ENCODE peak calls at places on chromosomes 11 and 22, in seven cellular contexts. One of them, this sample, is unnamed.
A peak's percentile ranks its signal among the peaks of the same experiment; 100 is the strongest.

GRCh38 chr22:20295262-20296064 is 24.4 kb downstream of the DGCR6L start:
- DNase-seq in kidney epithelial cell: no peak
- DNase-seq in activated T-helper 1 cell treated with anti-CD3 and anti-CD28 coated beads, Interleukin-12 subunit alpha, Interleukin-12 subunit beta, Interleukin-2, Interleukin-4 antibody, amounts not matched to agents 30 ng/mL and 10 ng/mL and 1 ng/mL, durations not matched to agents 14 hours and 24 hours and 36 hours: no peak
- DNase-seq in A172: no peak
- DNase-seq in activated CD8-positive, alpha-beta memory T cell treated with anti-CD3 and anti-CD28 coated beads for 4 hours: no peak
- DNase-seq in HEK293T: no peak
- DNase-seq in nucleus accumbens: no peak
- DNase-seq in this sample: no peak

GRCh38 chr22:49977578-49977977 is 17.0 kb downstream of the PIM3 start:
- DNase-seq in HEK293T: no peak
- DNase-seq in activated CD8-positive, alpha-beta memory T cell treated with anti-CD3 and anti-CD28 coated beads for 4 hours: no peak
- DNase-seq in activated T-helper 1 cell treated with anti-CD3 and anti-CD28 coated beads, Interleukin-12 subunit alpha, Interleukin-12 subunit beta, Interleukin-2, Interleukin-4 antibody, amounts not matched to agents 30 ng/mL and 10 ng/mL and 1 ng/mL, durations not matched to agents 14 hours and 24 hours and 36 hours: no peak
- DNase-seq in A172: no peak
- DNase-seq in nucleus accumbens: no peak
- DNase-seq in kidney epithelial cell: no peak
- DNase-seq in this sample: no peak

GRCh38 chr11:22521226-22521625 is 104.4 kb downstream of the FANCF start:
- DNase-seq in kidney epithelial cell: peak; percentile 71
- DNase-seq in activated CD8-positive, alpha-beta memory T cell treated with anti-CD3 and anti-CD28 coated beads for 4 hours: no peak
- DNase-seq in nucleus accumbens: no peak
- DNase-seq in A172: no peak
- DNase-seq in activated T-helper 1 cell treated with anti-CD3 and anti-CD28 coated beads, Interleukin-12 subunit alpha, Interleukin-12 subunit beta, Interleukin-2, Interleukin-4 antibody, amounts not matched to agents 30 ng/mL and 10 ng/mL and 1 ng/mL, durations not matched to agents 14 hours and 24 hours and 36 hours: no peak
- DNase-seq in HEK293T: no peak
- DNase-seq in this sample: no peak

GRCh38 chr11:537622-538430 is 499 bp downstream of the LRRC56 start:
- DNase-seq in HEK293T: no peak
- DNase-seq in kidney epithelial cell: no peak
- DNase-seq in activated CD8-positive, alpha-beta memory T cell treated with anti-CD3 and anti-CD28 coated beads for 4 hours: no peak
- DNase-seq in nucleus accumbens: no peak
- DNase-seq in activated T-helper 1 cell treated with anti-CD3 and anti-CD28 coated beads, Interleukin-12 subunit alpha, Interleukin-12 subunit beta, Interleukin-2, Interleukin-4 antibody, amounts not matched to agents 30 ng/mL and 10 ng/mL and 1 ng/mL, durations not matched to agents 14 hours and 24 hours and 36 hours: no peak
- DNase-seq in A172: no peak
- DNase-seq in this sample: no peak

GRCh38 chr11:104148074-104148473 is 15.9 kb downstream of the PDGFD start:
- DNase-seq in HEK293T: no peak
- DNase-seq in A172: no peak
- DNase-seq in nucleus accumbens: no peak
- DNase-seq in activated CD8-positive, alpha-beta memory T cell treated with anti-CD3 and anti-CD28 coated beads for 4 hours: no peak
- DNase-seq in activated T-helper 1 cell treated with anti-CD3 and anti-CD28 coated beads, Interleukin-12 subunit alpha, Interleukin-12 subunit beta, Interleukin-2, Interleukin-4 antibody, amounts not matched to agents 30 ng/mL and 10 ng/mL and 1 ng/mL, durations not matched to agents 14 hours and 24 hours and 36 hours: no peak
- DNase-seq in kidney epithelial cell: no peak
- DNase-seq in this sample: no peak

GRCh38 chr22:43507235-43507634 is 95.4 kb downstream of the MPPED1 start:
- DNase-seq in A172: no peak
- DNase-seq in nucleus accumbens: no peak
- DNase-seq in kidney epithelial cell: no peak
- DNase-seq in activated T-helper 1 cell treated with anti-CD3 and anti-CD28 coated beads, Interleukin-12 subunit alpha, Interleukin-12 subunit beta, Interleukin-2, Interleukin-4 antibody, amounts not matched to agents 30 ng/mL and 10 ng/mL and 1 ng/mL, durations not matched to agents 14 hours and 24 hours and 36 hours: no peak
- DNase-seq in activated CD8-positive, alpha-beta memory T cell treated with anti-CD3 and anti-CD28 coated beads for 4 hours: no peak
- DNase-seq in HEK293T: no peak
- DNase-seq in this sample: no peak

GRCh38 chr11:30143098-30143705 is 87.6 kb upstream of the FSHB start:
- DNase-seq in HEK293T: peak; percentile 44
- DNase-seq in A172: peak; percentile 48
- DNase-seq in activated T-helper 1 cell treated with anti-CD3 and anti-CD28 coated beads, Interleukin-12 subunit alpha, Interleukin-12 subunit beta, Interleukin-2, Interleukin-4 antibody, amounts not matched to agents 30 ng/mL and 10 ng/mL and 1 ng/mL, durations not matched to agents 14 hours and 24 hours and 36 hours: no peak
- DNase-seq in activated CD8-positive, alpha-beta memory T cell treated with anti-CD3 and anti-CD28 coated beads for 4 hours: no peak
- DNase-seq in kidney epithelial cell: no peak
- DNase-seq in nucleus accumbens: no peak
- DNase-seq in this sample: no peak

GRCh38 chr11:47396049-47396320 is 12.4 kb upstream of the SLC39A13 start:
- DNase-seq in A172: no peak
- DNase-seq in HEK293T: no peak
- DNase-seq in nucleus accumbens: no peak
- DNase-seq in activated CD8-positive, alpha-beta memory T cell treated with anti-CD3 and anti-CD28 coated beads for 4 hours: no peak
- DNase-seq in activated T-helper 1 cell treated with anti-CD3 and anti-CD28 coated beads, Interleukin-12 subunit alpha, Interleukin-12 subunit beta, Interleukin-2, Interleukin-4 antibody, amounts not matched to agents 30 ng/mL and 10 ng/mL and 1 ng/mL, durations not matched to agents 14 hours and 24 hours and 36 hours: no peak
- DNase-seq in kidney epithelial cell: no peak
- DNase-seq in this sample: no peak

GRCh38 chr11:127074151-127074761 is 73.7 kb upstream of the KIRREL3 start:
- DNase-seq in HEK293T: peak; percentile 17
- DNase-seq in activated T-helper 1 cell treated with anti-CD3 and anti-CD28 coated beads, Interleukin-12 subunit alpha, Interleukin-12 subunit beta, Interleukin-2, Interleukin-4 antibody, amounts not matched to agents 30 ng/mL and 10 ng/mL and 1 ng/mL, durations not matched to agents 14 hours and 24 hours and 36 hours: no peak
- DNase-seq in kidney epithelial cell: peak; percentile 69
- DNase-seq in nucleus accumbens: peak; percentile 15
- DNase-seq in activated CD8-positive, alpha-beta memory T cell treated with anti-CD3 and anti-CD28 coated beads for 4 hours: no peak
- DNase-seq in A172: peak; percentile 71
- DNase-seq in this sample: no peak

GRCh38 chr11:118939948-118940598 is 14.3 kb upstream of the BCL9L start:
- DNase-seq in kidney epithelial cell: no peak
- DNase-seq in activated CD8-positive, alpha-beta memory T cell treated with anti-CD3 and anti-CD28 coated beads for 4 hours: no peak
- DNase-seq in activated T-helper 1 cell treated with anti-CD3 and anti-CD28 coated beads, Interleukin-12 subunit alpha, Interleukin-12 subunit beta, Interleukin-2, Interleukin-4 antibody, amounts not matched to agents 30 ng/mL and 10 ng/mL and 1 ng/mL, durations not matched to agents 14 hours and 24 hours and 36 hours: no peak
- DNase-seq in nucleus accumbens: no peak
- DNase-seq in HEK293T: no peak
- DNase-seq in A172: no peak
- DNase-seq in this sample: no peak

GRCh38 chr11:61747389-61748285 is 4.8 kb upstream of the MYRF start:
- DNase-seq in nucleus accumbens: peak; percentile 77
- DNase-seq in activated CD8-positive, alpha-beta memory T cell treated with anti-CD3 and anti-CD28 coated beads for 4 hours: no peak
- DNase-seq in activated T-helper 1 cell treated with anti-CD3 and anti-CD28 coated beads, Interleukin-12 subunit alpha, Interleukin-12 subunit beta, Interleukin-2, Interleukin-4 antibody, amounts not matched to agents 30 ng/mL and 10 ng/mL and 1 ng/mL, durations not matched to agents 14 hours and 24 hours and 36 hours: peak; percentile 39
- DNase-seq in A172: peak; percentile 65
- DNase-seq in kidney epithelial cell: no peak
- DNase-seq in HEK293T: peak; percentile 83
- DNase-seq in this sample: peak; percentile 79

This sample was measured in anterior cingulate cortex.